ENCODE peak calls at places on chromosomes 7 and 10, in five cellular contexts. D, Z, H, N and Y are unnamed samples.

GRCh38 chr10:48946891-48947500 is 7.4 kb upstream of the LRRC18 start:
- DNase-seq in D (no peak), Z (peak; percentile 34), H (peak; percentile 14), N (no peak), Y (no peak)

GRCh38 chr10:111116762-111117445 is 40.1 kb downstream of the ADRA2A start:
- DNase-seq in D (no peak), Z (no peak), H (no peak), N (no peak), Y (no peak)

GRCh38 chr10:14550471-14550941 is 219.8 kb upstream of the FRMD4A start:
- DNase-seq in D (no peak), Z (no peak), H (no peak), N (no peak), Y (no peak)

GRCh38 chr10:3424102-3424803 is 251.7 kb upstream of the PITRM1 start:
- DNase-seq in D (no peak), Z (peak; percentile 77), H (no peak), N (peak; percentile 37), Y (no peak)

GRCh38 chr10:128318366-128318765 is 192.1 kb upstream of the MKI67 start:
- DNase-seq in D (no peak), Z (no peak), H (no peak), N (no peak), Y (no peak)

GRCh38 chr7:46089281-46089680 is 168.2 kb upstream of the IGFBP3 start:
- DNase-seq in D (peak; percentile 51), Z (peak; percentile 26), H (peak; percentile 37), N (no peak), Y (no peak)

GRCh38 chr10:104577861-104578480 is 63.1 kb upstream of the SORCS3 start:
- DNase-seq in D (no peak), Z (no peak), H (no peak), N (peak; percentile 33), Y (no peak)

GRCh38 chr10:102869290-102870198 is at the start of gene AS3MT:
- DNase-seq in D (no peak), Z (no peak), H (no peak), N (peak; percentile 74), Y (no peak)

GRCh38 chr7:149879801-149880738 is 6.3 kb downstream of the ATP6V0E2 start:
- DNase-seq in D (no peak), Z (no peak), H (no peak), N (peak; percentile 1), Y (no peak)

GRCh38 chr10:6068006-6068405 is 5.8 kb upstream of the IL2RA start:
- DNase-seq in D (no peak), Z (no peak), H (no peak), N (no peak), Y (no peak)

GRCh38 chr10:79475877-79476276 is 30.5 kb upstream of the ZCCHC24 start:
- DNase-seq in D (no peak), Z (no peak), H (no peak), N (no peak), Y (no peak)

GRCh38 chr7:86846494-86847190 is 202.9 kb downstream of the GRM3 start:
- DNase-seq in D (peak; percentile 83), Z (no peak), H (no peak), N (no peak), Y (no peak)

GRCh38 chr10:86941426-86941825 is 16.0 kb downstream of the MMRN2 start:
- DNase-seq in D (no peak), Z (no peak), H (no peak), N (no peak), Y (no peak)

GRCh38 chr10:132095403-132096113 is 29.8 kb downstream of the JAKMIP3 start:
- DNase-seq in D (no peak), Z (no peak), H (no peak), N (no peak), Y (no peak)

GRCh38 chr10:93180402-93181040 is 106.8 kb downstream of the CYP26A1 start:
- DNase-seq in D (no peak), Z (peak; percentile 28), H (no peak), N (peak; percentile 43), Y (no peak)

GRCh38 chr10:72242675-72243074 is 26.6 kb upstream of the ASCC1 start:
- DNase-seq in D (no peak), Z (peak; percentile 61), H (no peak), N (peak; percentile 22), Y (no peak)

GRCh38 chr10:93752761-93753160 is 5.0 kb upstream of the LGI1 start:
- DNase-seq in D (peak; percentile 85), Z (peak; percentile 42), H (no peak), N (peak; percentile 55), Y (no peak)

GRCh38 chr7:43647314-43647691 is 64.4 kb downstream of the STK17A start:
- DNase-seq in D (no peak), Z (peak; percentile 94), H (peak; percentile 82), N (peak; percentile 92), Y (no peak)

GRCh38 chr7:91089382-91089963 is 174.8 kb upstream of the FZD1 start:
- DNase-seq in D (no peak), Z (peak; percentile 59), H (no peak), N (no peak), Y (no peak)

GRCh38 chr7:143052041-143052440 is at the start of gene OR6V1:
- DNase-seq in D (no peak), Z (no peak), H (no peak), N (no peak), Y (no peak)

GRCh38 chr10:66535418-66535817 is 390.4 kb upstream of the LRRTM3 start:
- DNase-seq in D (no peak), Z (no peak), H (no peak), N (no peak), Y (no peak)

GRCh38 chr10:124524991-124525653 is 63.5 kb downstream of the LHPP start:
- DNase-seq in D (no peak), Z (no peak), H (no peak), N (no peak), Y (no peak)

GRCh38 chr7:158651968-158652555 is 52.5 kb downstream of the NCAPG2 start:
- DNase-seq in D (no peak), Z (no peak), H (no peak), N (no peak), Y (no peak)